ENCODE peak calls at places on chromosomes 11 and 22, in six cellular contexts. One of them, this sample, is unnamed.

GRCh38 chr22:29311468-29312217 is 3.9 kb downstream of the RASL10A start:
- DNase-seq in stimulated activated CD4-positive, alpha-beta T cell treated with anti-CD3 and anti-CD28 coated beads, Interleukin-2, amount 100 ng/mL, for 48 hours: no peak
- DNase-seq in cardiac muscle cell: peak; percentile 24
- DNase-seq in IMR-90: no peak
- DNase-seq in effector memory CD4-positive, alpha-beta T cell: no peak
- DNase-seq in fibroblast of the aortic adventitia: no peak
- DNase-seq in this sample: peak; percentile 59

GRCh38 chr11:15118431-15118830 is 3.7 kb downstream of the INSC start:
- DNase-seq in stimulated activated CD4-positive, alpha-beta T cell treated with anti-CD3 and anti-CD28 coated beads, Interleukin-2, amount 100 ng/mL, for 48 hours: no peak
- DNase-seq in cardiac muscle cell: no peak
- DNase-seq in IMR-90: no peak
- DNase-seq in effector memory CD4-positive, alpha-beta T cell: no peak
- DNase-seq in fibroblast of the aortic adventitia: no peak
- DNase-seq in this sample: no peak

GRCh38 chr11:78576549-78577097 is 2.0 kb upstream of the NARS2 start:
- DNase-seq in stimulated activated CD4-positive, alpha-beta T cell treated with anti-CD3 and anti-CD28 coated beads, Interleukin-2, amount 100 ng/mL, for 48 hours: no peak
- DNase-seq in cardiac muscle cell: no peak
- DNase-seq in IMR-90: no peak
- DNase-seq in effector memory CD4-positive, alpha-beta T cell: no peak
- DNase-seq in fibroblast of the aortic adventitia: no peak
- DNase-seq in this sample: no peak

GRCh38 chr22:21972293-21972779 is 10.3 kb downstream of the TOP3B start:
- DNase-seq in stimulated activated CD4-positive, alpha-beta T cell treated with anti-CD3 and anti-CD28 coated beads, Interleukin-2, amount 100 ng/mL, for 48 hours: peak; percentile 56
- DNase-seq in cardiac muscle cell: peak; percentile 49
- DNase-seq in IMR-90: peak; percentile 23
- DNase-seq in effector memory CD4-positive, alpha-beta T cell: no peak
- DNase-seq in fibroblast of the aortic adventitia: peak; percentile 33
- DNase-seq in this sample: peak; percentile 56

GRCh38 chr22:20247010-20247505 is 21.1 kb downstream of the RTN4R start:
- DNase-seq in stimulated activated CD4-positive, alpha-beta T cell treated with anti-CD3 and anti-CD28 coated beads, Interleukin-2, amount 100 ng/mL, for 48 hours: no peak
- DNase-seq in cardiac muscle cell: no peak
- DNase-seq in IMR-90: peak; percentile 39
- DNase-seq in effector memory CD4-positive, alpha-beta T cell: no peak
- DNase-seq in fibroblast of the aortic adventitia: no peak
- DNase-seq in this sample: no peak

GRCh38 chr11:133163463-133164419 is 368.6 kb downstream of the OPCML start:
- DNase-seq in stimulated activated CD4-positive, alpha-beta T cell treated with anti-CD3 and anti-CD28 coated beads, Interleukin-2, amount 100 ng/mL, for 48 hours: no peak
- DNase-seq in cardiac muscle cell: peak; percentile 61
- DNase-seq in IMR-90: peak; percentile 20
- DNase-seq in effector memory CD4-positive, alpha-beta T cell: no peak
- DNase-seq in fibroblast of the aortic adventitia: peak; percentile 2
- DNase-seq in this sample: no peak

GRCh38 chr11:66100272-66101037 is 30.4 kb downstream of the PACS1 start:
- DNase-seq in stimulated activated CD4-positive, alpha-beta T cell treated with anti-CD3 and anti-CD28 coated beads, Interleukin-2, amount 100 ng/mL, for 48 hours: peak; percentile 51
- DNase-seq in cardiac muscle cell: no peak
- DNase-seq in IMR-90: no peak
- DNase-seq in effector memory CD4-positive, alpha-beta T cell: peak; percentile 36
- DNase-seq in fibroblast of the aortic adventitia: peak; percentile 33
- DNase-seq in this sample: peak; percentile 93

GRCh38 chr11:104286129-104286528 is 122.2 kb upstream of the PDGFD start:
- DNase-seq in stimulated activated CD4-positive, alpha-beta T cell treated with anti-CD3 and anti-CD28 coated beads, Interleukin-2, amount 100 ng/mL, for 48 hours: no peak
- DNase-seq in cardiac muscle cell: peak; percentile 28
- DNase-seq in IMR-90: no peak
- DNase-seq in effector memory CD4-positive, alpha-beta T cell: no peak
- DNase-seq in fibroblast of the aortic adventitia: peak; percentile 7
- DNase-seq in this sample: no peak

GRCh38 chr22:24526191-24526590 is 28.7 kb downstream of the GUCD1 start:
- DNase-seq in stimulated activated CD4-positive, alpha-beta T cell treated with anti-CD3 and anti-CD28 coated beads, Interleukin-2, amount 100 ng/mL, for 48 hours: no peak
- DNase-seq in cardiac muscle cell: no peak
- DNase-seq in IMR-90: peak; percentile 17
- DNase-seq in effector memory CD4-positive, alpha-beta T cell: no peak
- DNase-seq in fibroblast of the aortic adventitia: peak; percentile 34
- DNase-seq in this sample: no peak

GRCh38 chr11:103736986-103737622 is 299.3 kb upstream of the DDI1 start:
- DNase-seq in stimulated activated CD4-positive, alpha-beta T cell treated with anti-CD3 and anti-CD28 coated beads, Interleukin-2, amount 100 ng/mL, for 48 hours: no peak
- DNase-seq in cardiac muscle cell: peak; percentile 31
- DNase-seq in IMR-90: no peak
- DNase-seq in effector memory CD4-positive, alpha-beta T cell: no peak
- DNase-seq in fibroblast of the aortic adventitia: peak; percentile 79
- DNase-seq in this sample: no peak

GRCh38 chr22:45225732-45226560 is 14.7 kb downstream of the KIAA0930 start:
- DNase-seq in stimulated activated CD4-positive, alpha-beta T cell treated with anti-CD3 and anti-CD28 coated beads, Interleukin-2, amount 100 ng/mL, for 48 hours: no peak
- DNase-seq in cardiac muscle cell: peak; percentile 75
- DNase-seq in IMR-90: peak; percentile 70
- DNase-seq in effector memory CD4-positive, alpha-beta T cell: no peak
- DNase-seq in fibroblast of the aortic adventitia: peak; percentile 80
- DNase-seq in this sample: no peak

GRCh38 chr11:5767056-5767455 is 13.0 kb downstream of the OR52N4 start:
- DNase-seq in stimulated activated CD4-positive, alpha-beta T cell treated with anti-CD3 and anti-CD28 coated beads, Interleukin-2, amount 100 ng/mL, for 48 hours: no peak
- DNase-seq in cardiac muscle cell: no peak
- DNase-seq in IMR-90: no peak
- DNase-seq in effector memory CD4-positive, alpha-beta T cell: no peak
- DNase-seq in fibroblast of the aortic adventitia: no peak
- DNase-seq in this sample: no peak

GRCh38 chr11:92107331-92107730 is 117.3 kb upstream of the FAT3 start:
- DNase-seq in stimulated activated CD4-positive, alpha-beta T cell treated with anti-CD3 and anti-CD28 coated beads, Interleukin-2, amount 100 ng/mL, for 48 hours: no peak
- DNase-seq in cardiac muscle cell: no peak
- DNase-seq in IMR-90: no peak
- DNase-seq in effector memory CD4-positive, alpha-beta T cell: no peak
- DNase-seq in fibroblast of the aortic adventitia: no peak
- DNase-seq in this sample: no peak

GRCh38 chr11:14813506-14813905 is 78.5 kb downstream of the CYP2R1 start:
- DNase-seq in stimulated activated CD4-positive, alpha-beta T cell treated with anti-CD3 and anti-CD28 coated beads, Interleukin-2, amount 100 ng/mL, for 48 hours: no peak
- DNase-seq in cardiac muscle cell: no peak
- DNase-seq in IMR-90: no peak
- DNase-seq in effector memory CD4-positive, alpha-beta T cell: no peak
- DNase-seq in fibroblast of the aortic adventitia: no peak
- DNase-seq in this sample: no peak

GRCh38 chr22:21818487-21819182 is 48.8 kb downstream of the MAPK1 start:
- DNase-seq in stimulated activated CD4-positive, alpha-beta T cell treated with anti-CD3 and anti-CD28 coated beads, Interleukin-2, amount 100 ng/mL, for 48 hours: no peak
- DNase-seq in cardiac muscle cell: no peak
- DNase-seq in IMR-90: no peak
- DNase-seq in effector memory CD4-positive, alpha-beta T cell: no peak
- DNase-seq in fibroblast of the aortic adventitia: no peak
- DNase-seq in this sample: no peak

GRCh38 chr22:49716441-49716840 is 111.2 kb downstream of the BRD1 start:
- DNase-seq in stimulated activated CD4-positive, alpha-beta T cell treated with anti-CD3 and anti-CD28 coated beads, Interleukin-2, amount 100 ng/mL, for 48 hours: no peak
- DNase-seq in cardiac muscle cell: no peak
- DNase-seq in IMR-90: no peak
- DNase-seq in effector memory CD4-positive, alpha-beta T cell: no peak
- DNase-seq in fibroblast of the aortic adventitia: no peak
- DNase-seq in this sample: no peak

GRCh38 chr22:46577361-46578249 is 40.2 kb upstream of the CELSR1 start:
- DNase-seq in stimulated activated CD4-positive, alpha-beta T cell treated with anti-CD3 and anti-CD28 coated beads, Interleukin-2, amount 100 ng/mL, for 48 hours: no peak
- DNase-seq in cardiac muscle cell: no peak
- DNase-seq in IMR-90: no peak
- DNase-seq in effector memory CD4-positive, alpha-beta T cell: no peak
- DNase-seq in fibroblast of the aortic adventitia: no peak
- DNase-seq in this sample: no peak

GRCh38 chr11:134120921-134121526 is 52.2 kb downstream of the JAM3 start:
- DNase-seq in stimulated activated CD4-positive, alpha-beta T cell treated with anti-CD3 and anti-CD28 coated beads, Interleukin-2, amount 100 ng/mL, for 48 hours: no peak
- DNase-seq in cardiac muscle cell: peak; percentile 74
- DNase-seq in IMR-90: peak; percentile 52
- DNase-seq in effector memory CD4-positive, alpha-beta T cell: no peak
- DNase-seq in fibroblast of the aortic adventitia: peak; percentile 72
- DNase-seq in this sample: no peak

GRCh38 chr22:40007826-40008710 is 13.3 kb downstream of the FAM83F start:
- DNase-seq in stimulated activated CD4-positive, alpha-beta T cell treated with anti-CD3 and anti-CD28 coated beads, Interleukin-2, amount 100 ng/mL, for 48 hours: no peak
- DNase-seq in cardiac muscle cell: no peak
- DNase-seq in IMR-90: no peak
- DNase-seq in effector memory CD4-positive, alpha-beta T cell: no peak
- DNase-seq in fibroblast of the aortic adventitia: no peak
- DNase-seq in this sample: no peak

GRCh38 chr11:34588023-34588422 is 32.9 kb upstream of the EHF start:
- DNase-seq in stimulated activated CD4-positive, alpha-beta T cell treated with anti-CD3 and anti-CD28 coated beads, Interleukin-2, amount 100 ng/mL, for 48 hours: no peak
- DNase-seq in cardiac muscle cell: no peak
- DNase-seq in IMR-90: no peak
- DNase-seq in effector memory CD4-positive, alpha-beta T cell: no peak
- DNase-seq in fibroblast of the aortic adventitia: no peak
- DNase-seq in this sample: no peak

GRCh38 chr22:27896251-27896650 is 22.8 kb downstream of the PITPNB start:
- DNase-seq in stimulated activated CD4-positive, alpha-beta T cell treated with anti-CD3 and anti-CD28 coated beads, Interleukin-2, amount 100 ng/mL, for 48 hours: no peak
- DNase-seq in cardiac muscle cell: no peak
- DNase-seq in IMR-90: no peak
- DNase-seq in effector memory CD4-positive, alpha-beta T cell: no peak
- DNase-seq in fibroblast of the aortic adventitia: no peak
- DNase-seq in this sample: no peak

GRCh38 chr11:107787733-107788132 is 70.9 kb downstream of the SLC35F2 start:
- DNase-seq in stimulated activated CD4-positive, alpha-beta T cell treated with anti-CD3 and anti-CD28 coated beads, Interleukin-2, amount 100 ng/mL, for 48 hours: no peak
- DNase-seq in cardiac muscle cell: no peak
- DNase-seq in IMR-90: no peak
- DNase-seq in effector memory CD4-positive, alpha-beta T cell: no peak
- DNase-seq in fibroblast of the aortic adventitia: no peak
- DNase-seq in this sample: no peak

GRCh38 chr11:115580416-115580815 is 76.2 kb upstream of the CADM1 start:
- DNase-seq in stimulated activated CD4-positive, alpha-beta T cell treated with anti-CD3 and anti-CD28 coated beads, Interleukin-2, amount 100 ng/mL, for 48 hours: no peak
- DNase-seq in cardiac muscle cell: no peak
- DNase-seq in IMR-90: no peak
- DNase-seq in effector memory CD4-positive, alpha-beta T cell: no peak
- DNase-seq in fibroblast of the aortic adventitia: no peak
- DNase-seq in this sample: no peak

GRCh38 chr11:33532720-33533119 is 167.9 kb downstream of the C11orf91 start:
- DNase-seq in stimulated activated CD4-positive, alpha-beta T cell treated with anti-CD3 and anti-CD28 coated beads, Interleukin-2, amount 100 ng/mL, for 48 hours: no peak
- DNase-seq in cardiac muscle cell: no peak
- DNase-seq in IMR-90: no peak
- DNase-seq in effector memory CD4-positive, alpha-beta T cell: no peak
- DNase-seq in fibroblast of the aortic adventitia: no peak
- DNase-seq in this sample: no peak

This sample was measured in Peyer's patch.